ENCODE peak calls at places on chromosomes 7 and 10, in eight cellular contexts. M is right lobe of liver, E is Panc1, G is fibroblast of lung, J is left ventricle myocardium inferior, A is esophagus muscularis mucosa, D is IMR-90, O is hepatocyte. S is an unnamed sample. For H3K27me3, the result is how much of the 10 kb centered on the place peaks cover.

GRCh38 chr7:120053390-120053961 is 219.5 kb upstream of the KCND2 start:
- DNase-seq in M (no peak), E (no peak), G (peak), J (no peak), A (no peak), D (peak), O (no peak), S (no peak)

GRCh38 chr7:64999165-65000004 is 7.1 kb downstream of the ERV3-1 start:
- DNase-seq in M (peak), E (no peak), G (peak), J (no peak), A (no peak), D (peak), O (peak), S (no peak)

GRCh38 chr7:73356176-73356575 is 28.2 kb downstream of the FKBP6 start:
- DNase-seq in M (no peak), E (no peak), G (no peak), J (no peak), A (no peak), D (no peak), O (no peak), S (no peak)

GRCh38 chr10:5902511-5903274 is 12.7 kb downstream of the FBH1 start:
- DNase-seq in M (peak), E (no peak), G (no peak), J (peak), A (no peak), D (no peak), O (no peak), S (peak)

GRCh38 chr10:26556756-26557640 is 118.9 kb downstream of the APBB1IP start:
- DNase-seq in M (no peak), E (peak), G (peak), J (no peak), A (no peak), D (peak), O (peak), S (no peak)

GRCh38 chr7:150397376-150398107 is 18.4 kb downstream of the ZNF775 start:
- DNase-seq in M (no peak), E (no peak), G (no peak), J (no peak), A (no peak), D (no peak), O (no peak), S (no peak)

GRCh38 chr10:97463363-97464132 is 17.6 kb downstream of the ZDHHC16 start:
- DNase-seq in M (no peak), E (peak), G (peak), J (no peak), A (no peak), D (peak), O (peak), S (no peak)

GRCh38 chr7:117592011-117592635 is 112.3 kb downstream of the CFTR start:
- DNase-seq in M (no peak), E (no peak), G (no peak), J (no peak), A (no peak), D (no peak), O (no peak), S (no peak)

GRCh38 chr10:71729023-71729649 is 9.6 kb upstream of the C10orf105 start:
- DNase-seq in M (peak), E (no peak), G (no peak), J (peak), A (no peak), D (no peak), O (no peak), S (no peak)

GRCh38 chr7:155935005-155935557 is 122.8 kb upstream of the SHH start:
- DNase-seq in M (no peak), E (no peak), G (no peak), J (no peak), A (no peak), D (no peak), O (no peak), S (no peak)

GRCh38 chr7:15463801-15464761 is 97.7 kb downstream of the AGMO start:
- DNase-seq in M (no peak), E (no peak), G (no peak), J (no peak), A (no peak), D (peak), O (no peak), S (no peak)

GRCh38 chr10:69385454-69386350 is 31.0 kb downstream of the TACR2 start:
- DNase-seq in M (no peak), E (no peak), G (no peak), J (no peak), A (no peak), D (no peak), O (no peak), S (no peak)

GRCh38 chr10:3206516-3207157 is 34.1 kb upstream of the PITRM1 start:
- DNase-seq in M (no peak), E (no peak), G (no peak), J (no peak), A (no peak), D (no peak), O (no peak), S (no peak)

GRCh38 chr7:100568936-100569844 is 4.5 kb downstream of the SAP25 start:
- DNase-seq in M (peak), E (no peak), G (peak), J (no peak), A (no peak), D (no peak), O (peak), S (peak)

DNA sequence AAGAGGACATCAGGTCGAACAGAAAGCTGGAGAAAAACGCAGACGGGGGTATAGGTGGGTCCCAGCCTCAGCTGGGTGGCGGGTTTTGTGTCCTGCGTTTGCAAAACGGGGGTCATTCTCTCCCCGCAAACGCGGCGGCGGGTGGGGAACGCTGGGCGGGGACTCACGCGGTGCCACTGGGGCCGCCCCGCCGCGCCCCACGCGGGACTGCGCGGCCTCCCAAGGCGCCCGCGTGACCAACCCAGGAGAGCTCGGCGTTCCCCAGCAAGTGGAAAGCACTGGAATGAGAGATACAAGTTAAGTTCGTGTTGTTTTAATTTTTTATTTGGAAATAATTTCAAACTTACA is 851 bp upstream of the VIPR2 start:
- DNase-seq in M (no peak), E (no peak), G (no peak), J (no peak), A (no peak), D (no peak), O (no peak), S (no peak)
- H3K27ac ChIP-seq in M (no peak), E (no peak), G (no peak), J (peak), A (peak), D (no peak), O (no peak), S (peak)

DNA sequence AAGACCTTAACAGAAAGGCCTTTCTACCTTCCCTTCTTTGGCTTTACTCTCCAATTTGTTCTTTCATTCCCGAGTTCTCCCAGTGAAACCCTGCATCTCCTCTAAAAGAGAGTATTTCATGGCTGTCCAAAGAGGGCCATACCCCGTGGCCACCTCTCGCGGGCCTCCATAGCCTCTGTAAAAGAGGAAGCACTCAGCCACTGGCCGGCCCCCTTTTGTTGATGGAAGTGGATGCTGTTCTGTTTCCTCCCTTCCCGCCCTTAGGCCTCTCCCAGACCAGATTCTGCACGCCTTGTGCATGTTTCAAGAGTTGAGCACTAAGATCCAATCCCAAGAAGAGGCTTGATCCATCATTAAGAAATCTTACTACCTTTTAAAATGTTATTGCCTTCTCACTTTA is 6.7 kb upstream of the FEZF1 start:
- DNase-seq in M (no peak), E (no peak), G (no peak), J (no peak), A (no peak), D (no peak), O (no peak), S (no peak)
- H3K27me3 ChIP-seq in M (under half), E (half or more), G (half or more), J (half or more), A (half or more), D (half or more), O (half or more), S (under half)

GRCh38 chr7:2008101-2008935 is 224.4 kb downstream of the MAD1L1 start:
- DNase-seq in M (peak), E (no peak), G (no peak), J (peak), A (no peak), D (no peak), O (no peak), S (no peak)
- H3K27ac ChIP-seq in M (no peak), E (no peak), G (no peak), J (peak), A (no peak), D (no peak), O (no peak), S (no peak)

GRCh38 chr10:123821136-123821535 is 70.5 kb downstream of the CPXM2 start:
- DNase-seq in M (no peak), E (no peak), G (no peak), J (no peak), A (no peak), D (no peak), O (no peak), S (no peak)
- H3K27me3 ChIP-seq in M (under half), E (under half), G (under half), J (under half), A (under half), D (under half), O (under half), S (under half)